ENCODE peak calls at places on chromosome 10, in nine cellular contexts. C is memory B cell, Z is mucosa of descending colon, M is NCI-H2081, S is KG1, V is MCF 10A, W is aorta, T is Kasumi-1, B is T-helper 2 cell. J is an unnamed sample.

GRCh38 chr10:34555653-34556052 is 259.4 kb downstream of the PARD3 start:
- DNase-seq in C (no peak), Z (no peak), M (no peak), S (no peak), V (no peak), W (no peak), T (no peak), B (no peak), J (no peak)

GRCh38 chr10:125023269-125023668 is 81.3 kb downstream of the ZRANB1 start:
- DNase-seq in C (no peak), Z (no peak), M (peak; percentile 54), S (no peak), V (no peak), W (peak; percentile 74), T (no peak), B (no peak), J (no peak)

GRCh38 chr10:24209946-24210491 is 1.1 kb downstream of the KIAA1217 start:
- DNase-seq in C (no peak), Z (no peak), M (no peak), S (no peak), V (peak; percentile 74), W (no peak), T (no peak), B (no peak), J (no peak)

GRCh38 chr10:69861251-69862240 is 59.8 kb downstream of the COL13A1 start:
- DNase-seq in C (no peak), Z (no peak), M (no peak), S (no peak), V (peak; percentile 94), W (no peak), T (no peak), B (no peak), J (no peak)

GRCh38 chr10:129397198-129397974 is 69.7 kb upstream of the MGMT start:
- DNase-seq in C (no peak), Z (no peak), M (no peak), S (no peak), V (no peak), W (no peak), T (no peak), B (no peak), J (no peak)

GRCh38 chr10:22369433-22370072 is 24.3 kb downstream of the SPAG6 start:
- DNase-seq in C (no peak), Z (no peak), M (no peak), S (no peak), V (peak; percentile 66), W (no peak), T (peak; percentile 65), B (no peak), J (no peak)

GRCh38 chr10:23343591-23344225 is 889 bp downstream of the C10orf67 start:
- DNase-seq in C (no peak), Z (peak; percentile 64), M (peak; percentile 46), S (no peak), V (no peak), W (peak; percentile 80), T (no peak), B (peak; percentile 36), J (peak; percentile 45)

GRCh38 chr10:124653811-124654651 is 90.1 kb downstream of the FAM53B start:
- DNase-seq in C (no peak), Z (peak; percentile 49), M (peak; percentile 58), S (no peak), V (peak; percentile 19), W (no peak), T (no peak), B (no peak), J (no peak)

GRCh38 chr10:71921319-71922027 is 42.7 kb upstream of the CHST3 start:
- DNase-seq in C (no peak), Z (peak; percentile 78), M (no peak), S (no peak), V (no peak), W (peak; percentile 86), T (no peak), B (no peak), J (no peak)

GRCh38 chr10:127916826-127917225 is 9.9 kb downstream of the PTPRE start:
- DNase-seq in C (no peak), Z (no peak), M (no peak), S (no peak), V (no peak), W (no peak), T (no peak), B (no peak), J (no peak)

GRCh38 chr10:88853155-88853554 is 1.5 kb upstream of the ANKRD22 start:
- DNase-seq in C (no peak), Z (no peak), M (no peak), S (no peak), V (no peak), W (no peak), T (peak; percentile 95), B (no peak), J (no peak)

GRCh38 chr10:116143673-116144072 is 129.3 kb downstream of the GFRA1 start:
- DNase-seq in C (no peak), Z (no peak), M (no peak), S (no peak), V (no peak), W (no peak), T (no peak), B (no peak), J (no peak)

GRCh38 chr10:64257704-64258103 is 736.5 kb downstream of the REEP3 start:
- DNase-seq in C (no peak), Z (no peak), M (no peak), S (no peak), V (no peak), W (no peak), T (no peak), B (no peak), J (no peak)

GRCh38 chr10:68249297-68249696 is 17.4 kb upstream of the ATOH7 start:
- DNase-seq in C (no peak), Z (no peak), M (no peak), S (no peak), V (no peak), W (no peak), T (no peak), B (no peak), J (no peak)

GRCh38 chr10:125823663-125824251 is 411 bp downstream of the BCCIP start:
- DNase-seq in C (no peak), Z (no peak), M (no peak), S (no peak), V (peak; percentile 5), W (no peak), T (no peak), B (no peak), J (no peak)

GRCh38 chr10:5589963-5590511 is 65.3 kb downstream of the CALML3 start:
- DNase-seq in C (no peak), Z (no peak), M (no peak), S (no peak), V (peak; percentile 35), W (peak; percentile 59), T (no peak), B (no peak), J (no peak)

GRCh38 chr10:129719889-129720590 is 244.0 kb downstream of the EBF3 start:
- DNase-seq in C (no peak), Z (no peak), M (no peak), S (no peak), V (no peak), W (no peak), T (peak; percentile 9), B (no peak), J (no peak)

GRCh38 chr10:29257106-29257783 is 31.6 kb upstream of the LYZL1 start:
- DNase-seq in C (no peak), Z (peak; percentile 55), M (no peak), S (no peak), V (peak; percentile 82), W (peak; percentile 81), T (peak; percentile 32), B (no peak), J (no peak)

GRCh38 chr10:104080762-104081161 is 4.9 kb downstream of the COL17A1 start:
- DNase-seq in C (no peak), Z (no peak), M (peak; percentile 6), S (no peak), V (peak; percentile 65), W (no peak), T (peak; percentile 75), B (no peak), J (no peak)

GRCh38 chr10:33265621-33266020 is 68.8 kb downstream of the NRP1 start:
- DNase-seq in C (no peak), Z (no peak), M (no peak), S (no peak), V (no peak), W (no peak), T (no peak), B (no peak), J (no peak)

J was measured in T-helper 22 cell.